ENCODE peak calls at places on chromosomes 6 and 20, in eight cellular contexts. A is adrenal gland, Q is Calu3, E is fibroblast of lung, U is fibroblast of pulmonary artery, N is body of pancreas, L is HFFc6, D is nephron progenitor cell. T is an unnamed sample.

GRCh38 chr20:59412251-59412650 is 111.8 kb downstream of the EDN3 start:
- DNase-seq in A (no peak), Q (no peak), E (no peak), U (no peak), N (no peak), L (no peak), D (no peak), T (no peak)

GRCh38 chr6:82646231-82646615 is 282.6 kb downstream of the TPBG start:
- DNase-seq in A (no peak), Q (no peak), E (no peak), U (no peak), N (no peak), L (peak), D (no peak), T (no peak)

GRCh38 chr6:158771399-158772158 is 47.6 kb downstream of the EZR start:
- DNase-seq in A (no peak), Q (no peak), E (no peak), U (no peak), N (no peak), L (no peak), D (no peak), T (no peak)

GRCh38 chr6:100845676-100846075 is 35.5 kb downstream of the ASCC3 start:
- DNase-seq in A (no peak), Q (no peak), E (no peak), U (no peak), N (no peak), L (no peak), D (no peak), T (no peak)

GRCh38 chr6:42978487-42978792 is 541 bp downstream of the PEX6 start:
- DNase-seq in A (peak), Q (peak), E (no peak), U (no peak), N (peak), L (no peak), D (peak), T (peak)

GRCh38 chr6:123925360-123925759 is 121.7 kb downstream of the NKAIN2 start:
- DNase-seq in A (no peak), Q (no peak), E (peak), U (no peak), N (no peak), L (no peak), D (no peak), T (no peak)

GRCh38 chr6:142642651-142643050 is 302.3 kb downstream of the HIVEP2 start:
- DNase-seq in A (no peak), Q (no peak), E (no peak), U (no peak), N (no peak), L (no peak), D (no peak), T (peak)

GRCh38 chr6:16514249-16514648 is 247.0 kb downstream of the ATXN1 start:
- DNase-seq in A (peak), Q (peak), E (peak), U (peak), N (no peak), L (peak), D (no peak), T (peak)

GRCh38 chr6:25312703-25313102 is 33.5 kb downstream of the CARMIL1 start:
- DNase-seq in A (no peak), Q (peak), E (peak), U (peak), N (no peak), L (peak), D (no peak), T (peak)

GRCh38 chr6:80547827-80548226 is 441.4 kb downstream of the BCKDHB start:
- DNase-seq in A (no peak), Q (no peak), E (peak), U (peak), N (no peak), L (peak), D (no peak), T (peak)

GRCh38 chr6:128478230-128479047 is 42.0 kb downstream of the PTPRK start:
- DNase-seq in A (no peak), Q (no peak), E (no peak), U (no peak), N (no peak), L (no peak), D (no peak), T (no peak)

GRCh38 chr6:16337280-16337975 is 99.0 kb downstream of the GMPR start:
- DNase-seq in A (peak), Q (no peak), E (peak), U (peak), N (peak), L (peak), D (no peak), T (peak)

GRCh38 chr20:35116258-35116657 is 23.7 kb upstream of the TRPC4AP start:
- DNase-seq in A (no peak), Q (no peak), E (no peak), U (no peak), N (no peak), L (no peak), D (no peak), T (no peak)

GRCh38 chr20:35115606-35116005 is 23.0 kb upstream of the TRPC4AP start:
- DNase-seq in A (no peak), Q (no peak), E (no peak), U (no peak), N (no peak), L (no peak), D (no peak), T (no peak)

GRCh38 chr20:35106827-35107380 is 14.3 kb upstream of the TRPC4AP start:
- DNase-seq in A (no peak), Q (no peak), E (no peak), U (no peak), N (no peak), L (no peak), D (no peak), T (no peak)

GRCh38 chr20:35108921-35109320 is 16.3 kb upstream of the TRPC4AP start:
- DNase-seq in A (no peak), Q (no peak), E (no peak), U (no peak), N (no peak), L (no peak), D (no peak), T (no peak)

GRCh38 chr20:35111141-35111888 is 18.7 kb upstream of the TRPC4AP start:
- DNase-seq in A (no peak), Q (no peak), E (peak), U (peak), N (no peak), L (peak), D (no peak), T (peak)
- TF ChIP-seq CTCF in A (no peak), Q (no peak), E (no peak), U (no peak), N (no peak), L (no peak), D (no peak), T (no peak)

GRCh38 chr6:35318845-35319220 is 21.2 kb downstream of the DEF6 start:
- DNase-seq in A (no peak), Q (no peak), E (no peak), U (no peak), N (no peak), L (no peak), D (no peak), T (no peak)

GRCh38 chr6:35319346-35320030 is 21.9 kb downstream of the DEF6 start:
- DNase-seq in A (no peak), Q (no peak), E (no peak), U (no peak), N (no peak), L (no peak), D (no peak), T (no peak)

GRCh38 chr6:35317483-35318199 is 20.0 kb downstream of the DEF6 start:
- DNase-seq in A (no peak), Q (no peak), E (peak), U (no peak), N (no peak), L (no peak), D (peak), T (no peak)

GRCh38 chr6:35320031-35320410 is 22.3 kb upstream of the PPARD start:
- DNase-seq in A (no peak), Q (no peak), E (no peak), U (no peak), N (no peak), L (no peak), D (no peak), T (no peak)

DNA sequence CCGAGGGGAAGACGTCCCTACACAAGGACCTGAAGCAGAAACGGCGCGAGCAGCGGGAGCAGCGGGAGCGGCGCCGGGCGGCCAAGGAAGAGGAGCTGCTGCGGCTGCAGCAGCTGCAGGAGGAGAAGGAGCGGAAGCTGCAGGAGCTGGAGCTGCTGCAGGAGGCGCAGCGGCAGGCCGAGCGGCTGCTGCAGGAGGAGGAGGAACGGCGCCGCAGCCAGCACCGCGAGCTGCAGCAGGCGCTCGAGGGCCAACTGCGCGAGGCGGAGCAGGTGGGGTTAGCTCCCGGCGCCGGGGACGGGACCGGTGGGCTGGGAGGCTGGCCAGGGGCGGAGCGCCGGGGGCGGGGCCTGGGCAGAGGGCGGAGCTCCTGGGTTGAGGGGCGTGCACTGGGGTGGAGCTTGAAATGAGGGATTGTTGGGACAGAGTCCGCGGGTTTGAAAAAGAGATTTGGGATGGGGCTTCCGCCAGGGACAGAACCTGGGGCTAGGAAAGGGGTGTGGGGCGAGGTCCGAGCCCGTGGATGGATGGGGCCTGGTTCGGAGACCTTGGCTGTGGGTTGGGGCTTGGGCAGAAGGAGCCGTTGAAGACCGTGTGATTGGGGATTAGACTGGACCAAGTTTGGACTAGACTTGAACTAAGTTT is 20.7 kb downstream of the DEF6 start:
- DNase-seq in A (peak), Q (peak), E (peak), U (peak), N (peak), L (peak), D (peak), T (peak)
- TF ChIP-seq CTCF in A (no peak), Q (peak), E (no peak), U (no peak), N (no peak), L (peak), D (no peak), T (no peak)

DNA sequence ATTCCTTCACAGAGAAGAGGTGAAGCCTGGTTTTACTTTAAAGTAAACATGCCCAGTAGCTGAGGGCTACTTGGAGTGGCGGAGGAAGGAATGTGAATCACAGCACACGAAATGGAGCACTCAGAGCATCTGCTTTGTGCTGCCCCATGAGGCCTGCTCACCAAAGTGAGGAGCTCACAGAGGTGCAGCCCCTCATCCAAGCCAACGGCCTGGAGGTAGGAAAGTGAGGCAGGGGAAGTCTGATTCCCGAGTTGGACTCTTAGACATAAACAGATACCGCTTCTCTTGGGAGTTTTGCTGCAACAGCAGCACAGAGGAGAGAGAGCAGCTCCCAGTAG is 3.6 kb downstream of the YTHDF1 start:
- DNase-seq in A (no peak), Q (no peak), E (no peak), U (no peak), N (no peak), L (no peak), D (no peak), T (no peak)
- TF ChIP-seq CTCF in A (no peak), Q (no peak), E (no peak), U (no peak), N (no peak), L (no peak), D (no peak), T (no peak)

DNA sequence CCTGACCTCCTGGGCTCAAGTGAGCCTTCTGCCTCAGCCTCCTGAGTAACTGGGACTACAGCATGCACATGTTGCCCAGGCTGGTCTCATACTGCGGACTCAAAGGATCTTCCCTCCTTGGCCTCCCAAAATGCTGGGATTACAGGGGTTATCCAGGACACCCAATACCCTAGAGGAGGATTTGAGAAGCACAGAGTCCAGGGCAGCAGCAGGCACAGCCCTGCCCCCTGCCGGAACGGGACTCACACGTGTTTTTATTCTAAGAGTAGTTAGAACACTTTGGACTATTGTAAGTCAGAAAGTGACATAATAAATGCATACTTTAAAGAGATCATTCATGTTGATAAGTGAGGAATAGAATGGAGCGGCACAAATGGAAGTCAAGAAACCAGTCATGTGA is 80.2 kb downstream of the C6orf118 start:
- DNase-seq in A (no peak), Q (peak), E (no peak), U (no peak), N (no peak), L (no peak), D (no peak), T (no peak)
- TF ChIP-seq CTCF in A (no peak), Q (no peak), E (no peak), U (no peak), N (no peak), L (peak), D (no peak), T (no peak)

GRCh38 chr6:13711384-13711725 is 280 bp downstream of the RANBP9 start:
- DNase-seq in A (no peak), Q (no peak), E (no peak), U (no peak), N (no peak), L (peak), D (no peak), T (peak)
- TF ChIP-seq CTCF in A (no peak), Q (no peak), E (peak), U (no peak), N (no peak), L (peak), D (no peak), T (peak)

GRCh38 chr20:20832715-20833114 is 120.3 kb upstream of the RALGAPA2 start:
- DNase-seq in A (no peak), Q (no peak), E (no peak), U (no peak), N (no peak), L (no peak), D (no peak), T (no peak)
- TF ChIP-seq CTCF in A (no peak), Q (no peak), E (no peak), U (no peak), N (no peak), L (no peak), D (no peak), T (no peak)

DNA sequence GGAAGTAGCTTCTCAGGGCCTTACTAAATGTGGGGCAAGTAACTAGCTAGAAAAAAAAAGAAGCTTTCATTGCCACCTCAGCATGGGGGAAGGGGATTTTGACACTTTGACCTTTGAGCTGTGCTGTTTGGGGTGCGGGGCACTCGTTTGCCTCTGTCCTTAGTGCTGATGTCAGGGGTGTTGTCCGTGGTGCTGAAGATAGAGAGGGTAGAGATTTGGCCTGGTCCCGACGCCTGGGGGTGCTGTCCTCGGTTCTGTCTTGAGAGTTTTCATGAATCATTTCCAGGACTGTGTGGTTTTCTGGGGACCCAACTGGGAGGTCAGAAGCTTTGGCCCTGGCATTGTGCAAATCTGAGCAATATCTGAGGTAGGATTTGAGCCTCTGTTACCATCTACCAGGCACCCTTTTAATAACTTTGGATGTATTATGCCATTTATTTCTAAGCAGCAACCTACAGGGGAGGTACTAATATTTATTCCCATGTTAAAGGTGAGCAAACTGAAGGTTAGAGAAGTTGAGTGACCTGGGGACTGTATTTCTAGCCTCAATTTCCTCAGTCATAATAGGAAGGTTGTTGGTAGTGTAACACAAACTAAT is 78.0 kb downstream of the DLGAP4 start:
- DNase-seq in A (peak), Q (peak), E (peak), U (peak), N (no peak), L (peak), D (peak), T (peak)
- TF ChIP-seq CTCF in A (no peak), Q (no peak), E (peak), U (peak), N (no peak), L (peak), D (peak), T (peak)

GRCh38 chr6:36389353-36389752 is 1.9 kb upstream of the ETV7 start:
- DNase-seq in A (no peak), Q (no peak), E (no peak), U (no peak), N (no peak), L (no peak), D (no peak), T (no peak)

GRCh38 chr6:36383608-36384007 is 3.9 kb downstream of the ETV7 start:
- DNase-seq in A (no peak), Q (no peak), E (no peak), U (peak), N (no peak), L (no peak), D (no peak), T (no peak)

GRCh38 chr6:36384095-36384494 is 3.4 kb downstream of the ETV7 start:
- DNase-seq in A (no peak), Q (no peak), E (no peak), U (no peak), N (no peak), L (no peak), D (no peak), T (no peak)

GRCh38 chr6:36387440-36388303 is at the start of gene ETV7:
- DNase-seq in A (peak), Q (peak), E (peak), U (peak), N (peak), L (no peak), D (peak), T (no peak)

GRCh38 chr6:36386495-36387439 is 702 bp downstream of the ETV7 start:
- DNase-seq in A (peak), Q (peak), E (peak), U (peak), N (peak), L (peak), D (peak), T (peak)
- TF ChIP-seq CTCF in A (no peak), Q (no peak), E (peak), U (peak), N (no peak), L (peak), D (no peak), T (peak)

T was measured in brain microvascular endothelial cell.